ENCODE peak calls at places on chromosomes 16 and 17, in ten cellular contexts. H, Z, E, P, L, T, O, M, B and K are unnamed samples.
A peak's percentile ranks its signal among the peaks of the same experiment; 100 is the strongest.

GRCh38 chr17:45410144-45411091 is 22.3 kb downstream of the ARHGAP27 start:
- DNase-seq in H (no peak), Z (no peak), E (no peak), P (no peak), L (peak; percentile 44), T (no peak), O (no peak), M (no peak), B (no peak), K (peak; percentile 51)

GRCh38 chr17:77356109-77356689 is 215.4 kb downstream of the SEC14L1 start:
- DNase-seq in H (no peak), Z (no peak), E (no peak), P (no peak), L (no peak), T (no peak), O (no peak), M (no peak), B (no peak), K (no peak)

GRCh38 chr17:31674305-31674704 is 184.7 kb downstream of the COPRS start:
- DNase-seq in H (no peak), Z (no peak), E (no peak), P (no peak), L (no peak), T (no peak), O (no peak), M (no peak), B (peak; percentile 49), K (no peak)

GRCh38 chr16:66652661-66653060 is 43.9 kb downstream of the CMTM4 start:
- DNase-seq in H (no peak), Z (no peak), E (no peak), P (no peak), L (no peak), T (no peak), O (no peak), M (no peak), B (no peak), K (no peak)

GRCh38 chr16:54783226-54783625 is 147.4 kb upstream of the IRX5 start:
- DNase-seq in H (no peak), Z (no peak), E (no peak), P (no peak), L (no peak), T (no peak), O (no peak), M (no peak), B (no peak), K (no peak)

GRCh38 chr16:65782537-65783290 is 583.8 kb upstream of the CDH5 start:
- DNase-seq in H (no peak), Z (no peak), E (no peak), P (peak; percentile 53), L (no peak), T (no peak), O (no peak), M (no peak), B (peak; percentile 74), K (no peak)

GRCh38 chr16:53523126-53523804 is 20.3 kb upstream of the AKTIP start:
- DNase-seq in H (no peak), Z (no peak), E (no peak), P (no peak), L (no peak), T (no peak), O (no peak), M (no peak), B (no peak), K (no peak)

GRCh38 chr17:8275421-8276290 is 12.8 kb upstream of the RANGRF start:
- DNase-seq in H (no peak), Z (no peak), E (no peak), P (no peak), L (no peak), T (no peak), O (no peak), M (no peak), B (no peak), K (no peak)

GRCh38 chr16:58814348-58814801 is 80.3 kb upstream of the GOT2 start:
- DNase-seq in H (peak; percentile 47), Z (no peak), E (peak; percentile 63), P (peak; percentile 16), L (no peak), T (peak; percentile 54), O (no peak), M (no peak), B (peak; percentile 30), K (peak; percentile 43)

GRCh38 chr16:19196871-19197270 is 28.8 kb downstream of the SYT17 start:
- DNase-seq in H (no peak), Z (no peak), E (no peak), P (no peak), L (no peak), T (no peak), O (no peak), M (no peak), B (no peak), K (no peak)

GRCh38 chr16:80038566-80038965 is 438.0 kb upstream of the MAF start:
- DNase-seq in H (no peak), Z (no peak), E (no peak), P (no peak), L (no peak), T (no peak), O (no peak), M (no peak), B (no peak), K (no peak)

GRCh38 chr16:48623304-48624016 is 13.5 kb upstream of the N4BP1 start:
- DNase-seq in H (peak; percentile 61), Z (no peak), E (peak; percentile 87), P (peak; percentile 47), L (peak; percentile 60), T (peak; percentile 91), O (peak; percentile 81), M (no peak), B (peak; percentile 88), K (peak; percentile 83)

GRCh38 chr17:53979991-53980390 is 157.3 kb downstream of the KIF2B start:
- DNase-seq in H (no peak), Z (no peak), E (no peak), P (no peak), L (no peak), T (no peak), O (no peak), M (peak; percentile 22), B (no peak), K (no peak)

GRCh38 chr16:22001591-22001990 is 675 bp upstream of the PDZD9 start:
- DNase-seq in H (no peak), Z (no peak), E (no peak), P (no peak), L (no peak), T (no peak), O (no peak), M (no peak), B (peak; percentile 87), K (no peak)

GRCh38 chr17:49515196-49515770 is 20.2 kb downstream of the NGFR start:
- DNase-seq in H (peak; percentile 14), Z (peak; percentile 68), E (peak; percentile 68), P (peak; percentile 71), L (no peak), T (peak; percentile 55), O (no peak), M (peak; percentile 89), B (peak; percentile 87), K (peak; percentile 97)

GRCh38 chr16:19588661-19589060 is 33.2 kb downstream of the VPS35L start:
- DNase-seq in H (no peak), Z (no peak), E (no peak), P (no peak), L (no peak), T (no peak), O (no peak), M (no peak), B (peak; percentile 4), K (no peak)

GRCh38 chr17:40345161-40346034 is 19.1 kb downstream of the GJD3 start:
- DNase-seq in H (no peak), Z (no peak), E (peak; percentile 77), P (no peak), L (no peak), T (peak; percentile 99), O (peak; percentile 40), M (no peak), B (peak; percentile 40), K (peak; percentile 84)

GRCh38 chr17:16002708-16003265 is 3.2 kb downstream of the TTC19 start:
- DNase-seq in H (no peak), Z (no peak), E (no peak), P (no peak), L (no peak), T (no peak), O (no peak), M (no peak), B (no peak), K (no peak)

GRCh38 chr17:20206068-20206467 is 196.9 kb downstream of the SPECC1 start:
- DNase-seq in H (no peak), Z (no peak), E (no peak), P (no peak), L (no peak), T (peak; percentile 21), O (no peak), M (no peak), B (no peak), K (no peak)

GRCh38 chr16:28195859-28196258 is 15.9 kb downstream of the XPO6 start:
- DNase-seq in H (no peak), Z (no peak), E (no peak), P (no peak), L (no peak), T (no peak), O (no peak), M (no peak), B (no peak), K (no peak)

GRCh38 chr16:29820271-29820701 is at the start of gene MVP:
- DNase-seq in H (no peak), Z (no peak), E (peak; percentile 27), P (no peak), L (no peak), T (peak; percentile 69), O (peak; percentile 75), M (no peak), B (peak; percentile 48), K (peak; percentile 76)

GRCh38 chr17:74566132-74566753 is 1.1 kb downstream of the CD300H start:
- DNase-seq in H (peak; percentile 48), Z (peak; percentile 7), E (peak; percentile 59), P (no peak), L (no peak), T (peak; percentile 48), O (no peak), M (no peak), B (no peak), K (peak; percentile 60)

GRCh38 chr17:44014437-44015172 is at the start of gene TMEM101:
- DNase-seq in H (peak; percentile 92), Z (peak; percentile 88), E (peak; percentile 81), P (peak; percentile 67), L (peak; percentile 71), T (peak; percentile 93), O (peak; percentile 89), M (peak; percentile 62), B (peak; percentile 92), K (peak; percentile 92)

GRCh38 chr17:9255838-9256237 is 234.5 kb downstream of the NTN1 start:
- DNase-seq in H (no peak), Z (no peak), E (no peak), P (no peak), L (no peak), T (no peak), O (no peak), M (no peak), B (no peak), K (peak; percentile 63)

GRCh38 chr17:42010898-42011516 is 6.2 kb downstream of the DNAJC7 start:
- DNase-seq in H (no peak), Z (no peak), E (no peak), P (no peak), L (no peak), T (no peak), O (no peak), M (no peak), B (peak; percentile 41), K (no peak)

GRCh38 chr17:76272541-76273434 is 7.6 kb downstream of the UBALD2 start:
- DNase-seq in H (no peak), Z (no peak), E (no peak), P (no peak), L (no peak), T (no peak), O (no peak), M (no peak), B (no peak), K (no peak)

GRCh38 chr16:30121741-30122620 is 1.0 kb downstream of the MAPK3 start:
- DNase-seq in H (no peak), Z (no peak), E (no peak), P (no peak), L (no peak), T (no peak), O (no peak), M (no peak), B (no peak), K (peak; percentile 55)